ENCODE peak calls at places on chromosomes 12 and 14, in six cellular contexts. D is GM12864, X is AG04449, E is fibroblast of pulmonary artery, C is adrenal gland, M is choroid plexus epithelial cell. S is an unnamed sample.
A peak's percentile ranks its signal among the peaks of the same experiment; 100 is the strongest.

GRCh38 chr14:89747146-89747545 is 207.4 kb downstream of the EFCAB11 start:
- DNase-seq in D (no peak), X (no peak), E (no peak), C (no peak), M (no peak), S (no peak)

GRCh38 chr12:32198555-32198954 is 91.9 kb downstream of the BICD1 start:
- DNase-seq in D (no peak), X (no peak), E (peak; percentile 39), C (no peak), M (peak; percentile 35), S (peak; percentile 31)

GRCh38 chr12:121439715-121440114 is 39.8 kb downstream of the RNF34 start:
- DNase-seq in D (no peak), X (no peak), E (no peak), C (no peak), M (no peak), S (no peak)

GRCh38 chr12:84638811-84639368 is 273.7 kb downstream of the SLC6A15 start:
- DNase-seq in D (no peak), X (no peak), E (no peak), C (no peak), M (peak; percentile 47), S (no peak)

GRCh38 chr14:93379841-93380240 is 32.9 kb downstream of the COX8C start:
- DNase-seq in D (no peak), X (no peak), E (no peak), C (no peak), M (no peak), S (no peak)

GRCh38 chr14:82313889-82314288 is 780.2 kb upstream of the SEL1L start:
- DNase-seq in D (no peak), X (no peak), E (no peak), C (no peak), M (peak; percentile 1), S (no peak)

GRCh38 chr14:50533314-50533705 is 941 bp upstream of the MAP4K5 start:
- DNase-seq in D (no peak), X (no peak), E (no peak), C (no peak), M (no peak), S (no peak)

GRCh38 chr12:124464062-124464461 is 103.3 kb downstream of the NCOR2 start:
- DNase-seq in D (no peak), X (no peak), E (no peak), C (no peak), M (peak; percentile 69), S (no peak)

GRCh38 chr14:22979748-22980392 is 2.5 kb downstream of the AJUBA start:
- DNase-seq in D (no peak), X (no peak), E (no peak), C (no peak), M (no peak), S (no peak)

GRCh38 chr14:73663548-73664212 is 18.9 kb downstream of the DNAL1 start:
- DNase-seq in D (no peak), X (no peak), E (no peak), C (no peak), M (no peak), S (no peak)

GRCh38 chr14:23186913-23187654 is 3.6 kb upstream of the SLC7A8 start:
- DNase-seq in D (peak; percentile 18), X (no peak), E (peak; percentile 89), C (peak; percentile 53), M (peak; percentile 88), S (no peak)

GRCh38 chr14:57492859-57493258 is 798 bp downstream of the CCDC198 start:
- DNase-seq in D (no peak), X (peak; percentile 14), E (peak; percentile 41), C (no peak), M (peak; percentile 49), S (peak; percentile 84)

GRCh38 chr14:63454863-63455622 is 88.1 kb downstream of the PPP2R5E start:
- DNase-seq in D (no peak), X (no peak), E (peak; percentile 66), C (peak; percentile 24), M (peak; percentile 72), S (peak; percentile 55)

GRCh38 chr12:117036046-117036445 is 63.2 kb downstream of the TESC start:
- DNase-seq in D (no peak), X (no peak), E (no peak), C (peak; percentile 17), M (no peak), S (no peak)

GRCh38 chr12:75455839-75456238 is 24.7 kb upstream of the GLIPR1 start:
- DNase-seq in D (no peak), X (no peak), E (no peak), C (no peak), M (no peak), S (no peak)

GRCh38 chr12:89470741-89471504 is 53.7 kb downstream of the GALNT4 start:
- DNase-seq in D (no peak), X (no peak), E (peak; percentile 77), C (no peak), M (peak; percentile 82), S (no peak)

GRCh38 chr12:123024819-123025391 is 44.4 kb downstream of the ARL6IP4 start:
- DNase-seq in D (no peak), X (no peak), E (no peak), C (no peak), M (peak; percentile 42), S (no peak)

GRCh38 chr12:68175566-68176033 is 16.1 kb upstream of the IFNG start:
- DNase-seq in D (peak; percentile 43), X (no peak), E (no peak), C (no peak), M (no peak), S (no peak)

GRCh38 chr12:27012239-27012981 is 1.8 kb downstream of the TM7SF3 start:
- DNase-seq in D (no peak), X (no peak), E (no peak), C (no peak), M (no peak), S (no peak)

GRCh38 chr14:54435500-54435981 is 5.6 kb downstream of the CNIH1 start:
- DNase-seq in D (no peak), X (no peak), E (peak; percentile 68), C (no peak), M (peak; percentile 87), S (no peak)

GRCh38 chr12:95788637-95789036 is 1.9 kb downstream of the NTN4 start:
- DNase-seq in D (no peak), X (no peak), E (peak; percentile 57), C (no peak), M (peak; percentile 57), S (no peak)

GRCh38 chr12:127025545-127025944 is 1241.4 kb upstream of the TMEM132C start:
- DNase-seq in D (no peak), X (no peak), E (peak; percentile 1), C (no peak), M (peak; percentile 1), S (no peak)

GRCh38 chr12:14614704-14615121 is 47.0 kb upstream of the PLBD1 start:
- DNase-seq in D (peak; percentile 79), X (no peak), E (no peak), C (no peak), M (no peak), S (no peak)

GRCh38 chr14:28867571-28867970 is 101.0 kb downstream of the FOXG1 start:
- DNase-seq in D (no peak), X (no peak), E (peak; percentile 0), C (no peak), M (peak; percentile 11), S (no peak)

GRCh38 chr14:42429401-42429800 is 822.7 kb downstream of the LRFN5 start:
- DNase-seq in D (no peak), X (no peak), E (no peak), C (no peak), M (no peak), S (no peak)

GRCh38 chr12:93689076-93689834 is 12.1 kb downstream of the CRADD start:
- DNase-seq in D (no peak), X (no peak), E (no peak), C (no peak), M (no peak), S (no peak)

GRCh38 chr12:113239288-113239771 is 18.1 kb downstream of the TPCN1 start:
- DNase-seq in D (no peak), X (no peak), E (no peak), C (peak; percentile 52), M (no peak), S (no peak)

GRCh38 chr12:15274561-15274967 is 47.7 kb upstream of the PTPRO start:
- DNase-seq in D (no peak), X (no peak), E (peak; percentile 54), C (no peak), M (peak; percentile 65), S (no peak)

GRCh38 chr14:33465952-33466700 is 484.7 kb downstream of the EGLN3 start:
- DNase-seq in D (no peak), X (no peak), E (peak; percentile 24), C (no peak), M (peak; percentile 55), S (no peak)

GRCh38 chr14:65412881-65413738 is 580 bp downstream of the FUT8 start:
- DNase-seq in D (peak; percentile 30), X (no peak), E (peak; percentile 74), C (peak; percentile 23), M (peak; percentile 79), S (no peak)

GRCh38 chr14:65415613-65416012 is 3.1 kb downstream of the FUT8 start:
- DNase-seq in D (no peak), X (no peak), E (no peak), C (no peak), M (no peak), S (no peak)

GRCh38 chr14:65412189-65412846 is at the start of gene FUT8:
- DNase-seq in D (peak; percentile 77), X (peak; percentile 72), E (peak; percentile 98), C (peak; percentile 97), M (peak; percentile 97), S (peak; percentile 56)

GRCh38 chr14:65413739-65414045 is 1.2 kb downstream of the FUT8 start:
- DNase-seq in D (peak; percentile 16), X (no peak), E (no peak), C (no peak), M (no peak), S (no peak)

GRCh38 chr14:65414961-65415589 is 2.5 kb downstream of the FUT8 start:
- DNase-seq in D (no peak), X (no peak), E (peak; percentile 69), C (no peak), M (peak; percentile 68), S (no peak)
- TF ChIP-seq CTCF in D (peak; percentile 39), X (peak; percentile 25), E (peak; percentile 57), C (peak; percentile 41), M (peak; percentile 61), S (peak; percentile 70)

DNA sequence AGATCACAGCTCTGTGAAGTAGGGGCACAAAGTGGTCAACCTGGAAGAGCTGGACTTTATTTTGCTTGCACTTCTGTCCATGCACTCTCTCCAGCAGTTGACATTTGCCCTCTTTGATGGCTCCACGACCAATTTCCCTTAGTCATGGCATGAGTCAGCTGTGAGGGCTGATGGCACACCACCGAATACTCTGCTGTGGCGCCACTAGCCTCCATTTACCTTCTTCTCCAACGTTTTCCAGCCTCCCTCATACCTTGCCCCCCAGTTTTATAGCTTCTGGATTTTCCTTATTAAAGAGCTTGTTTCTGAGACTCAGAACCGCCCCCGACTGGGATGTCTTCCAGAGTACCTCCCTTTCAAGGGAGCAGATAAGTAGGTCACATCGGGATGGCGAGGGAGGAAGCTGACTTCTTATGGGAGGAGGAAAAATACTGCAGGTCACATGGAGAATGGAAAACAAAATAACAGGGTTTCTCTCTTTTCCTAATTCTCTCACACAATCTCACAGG is 17.6 kb downstream of the NINJ2 start:
- DNase-seq in D (no peak), X (no peak), E (peak; percentile 61), C (peak; percentile 75), M (peak; percentile 51), S (no peak)
- H3K4me3 ChIP-seq in D (no peak overlapping the region), X (no peak overlapping the region), E (no peak overlapping the region), C (no peak overlapping the region), M (no peak overlapping the region), S (no peak overlapping the region)

GRCh38 chr12:110355080-110355479 is 48.4 kb downstream of the ANAPC7 start:
- DNase-seq in D (no peak), X (no peak), E (no peak), C (peak; percentile 17), M (peak; percentile 36), S (no peak)
- TF ChIP-seq CTCF in D (peak; percentile 69), X (peak; percentile 31), E (peak; percentile 26), C (peak; percentile 3), M (peak; percentile 64), S (peak; percentile 65)

GRCh38 chr14:75631453-75631831 is 29.2 kb downstream of the ERG28 start:
- DNase-seq in D (no peak), X (no peak), E (peak; percentile 39), C (no peak), M (no peak), S (no peak)
- H3K4me3 ChIP-seq in D (no peak overlapping the region), X (no peak overlapping the region), E (no peak overlapping the region), C (no peak overlapping the region), M (no peak overlapping the region), S (no peak overlapping the region)

S was measured in epithelial cell of proximal tubule.